ENCODE peak calls at places on chromosomes 2 and 18, in four cellular contexts. T, X, V and S are unnamed samples.
A peak's percentile ranks its signal among the peaks of the same experiment; 100 is the strongest.

GRCh38 chr18:634551-635045 is 22.9 kb upstream of the TYMS start:
- DNase-seq in T (no peak), X (no peak), V (no peak), S (no peak)

GRCh38 chr2:11663427-11663826 is 6.6 kb downstream of the NTSR2 start:
- DNase-seq in T (no peak), X (no peak), V (no peak), S (no peak)

GRCh38 chr18:61148322-61148721 is 184.9 kb upstream of the CDH20 start:
- DNase-seq in T (no peak), X (no peak), V (no peak), S (no peak)

GRCh38 chr18:79532690-79533058 is 136.9 kb downstream of the NFATC1 start:
- DNase-seq in T (no peak), X (no peak), V (no peak), S (no peak)

GRCh38 chr2:217103752-217104540 is 244.1 kb upstream of the TNP1 start:
- DNase-seq in T (no peak), X (no peak), V (no peak), S (no peak)

GRCh38 chr2:42001696-42002331 is 46.0 kb upstream of the PKDCC start:
- DNase-seq in T (no peak), X (no peak), V (no peak), S (no peak)

GRCh38 chr2:71679481-71679880 is 226.1 kb downstream of the DYSF start:
- DNase-seq in T (no peak), X (no peak), V (no peak), S (peak; percentile 45)

GRCh38 chr2:86068098-86069047 is 37.3 kb downstream of the POLR1A start:
- DNase-seq in T (peak; percentile 24), X (no peak), V (no peak), S (no peak)

GRCh38 chr2:170324640-170325046 is 146.7 kb downstream of the MYO3B start:
- DNase-seq in T (peak; percentile 12), X (no peak), V (peak; percentile 26), S (no peak)

GRCh38 chr18:40851014-40851429 is 1104.0 kb upstream of the PIK3C3 start:
- DNase-seq in T (no peak), X (no peak), V (peak; percentile 50), S (no peak)

GRCh38 chr2:131055169-131056065 is 37.8 kb downstream of the FAM168B start:
- DNase-seq in T (no peak), X (no peak), V (no peak), S (no peak)

GRCh38 chr2:182522428-182522896 is 95.6 kb upstream of the PDE1A start:
- DNase-seq in T (no peak), X (no peak), V (no peak), S (no peak)

GRCh38 chr2:195613922-195614321 is 43.1 kb upstream of the SLC39A10 start:
- DNase-seq in T (no peak), X (no peak), V (no peak), S (no peak)

GRCh38 chr2:48080534-48081316 is 174.4 kb upstream of the FBXO11 start:
- DNase-seq in T (no peak), X (no peak), V (no peak), S (no peak)

GRCh38 chr2:44207102-44207501 is 38.4 kb downstream of the PPM1B start:
- DNase-seq in T (no peak), X (no peak), V (no peak), S (no peak)

GRCh38 chr2:16663121-16663905 is 2.3 kb downstream of the CYRIA start:
- DNase-seq in T (no peak), X (no peak), V (no peak), S (no peak)

GRCh38 chr18:79092869-79093268 is 23.7 kb downstream of the ATP9B start:
- DNase-seq in T (no peak), X (no peak), V (no peak), S (no peak)

GRCh38 chr2:18792226-18792629 is 202.9 kb upstream of the NT5C1B start:
- DNase-seq in T (no peak), X (no peak), V (no peak), S (peak; percentile 64)

GRCh38 chr18:12765127-12765526 is 62.3 kb downstream of the PSMG2 start:
- DNase-seq in T (peak; percentile 41), X (no peak), V (no peak), S (no peak)

GRCh38 chr18:75280427-75281280 is 70.1 kb downstream of the TSHZ1 start:
- DNase-seq in T (peak; percentile 19), X (no peak), V (no peak), S (no peak)

GRCh38 chr2:141589314-141589713 is 541.5 kb downstream of the LRP1B start:
- DNase-seq in T (no peak), X (no peak), V (no peak), S (no peak)

GRCh38 chr2:1865716-1866234 is 121.5 kb upstream of the PXDN start:
- DNase-seq in T (no peak), X (no peak), V (no peak), S (no peak)

GRCh38 chr2:105376010-105376409 is 22.8 kb downstream of the FHL2 start:
- DNase-seq in T (no peak), X (no peak), V (peak; percentile 64), S (no peak)

GRCh38 chr2:105371810-105372209 is 27.0 kb downstream of the FHL2 start:
- DNase-seq in T (no peak), X (no peak), V (no peak), S (no peak)

GRCh38 chr2:105375001-105375561 is 23.8 kb downstream of the FHL2 start:
- DNase-seq in T (no peak), X (no peak), V (no peak), S (no peak)

GRCh38 chr2:105373344-105373781 is 25.5 kb downstream of the FHL2 start:
- DNase-seq in T (peak; percentile 48), X (no peak), V (peak; percentile 70), S (peak; percentile 90)

GRCh38 chr2:105373895-105374401 is 24.9 kb downstream of the FHL2 start:
- DNase-seq in T (no peak), X (peak; percentile 66), V (no peak), S (no peak)
- TF ChIP-seq POLR2AphosphoS5 in T (no peak), X (peak; percentile 59), V (no peak), S (no peak)

DNA sequence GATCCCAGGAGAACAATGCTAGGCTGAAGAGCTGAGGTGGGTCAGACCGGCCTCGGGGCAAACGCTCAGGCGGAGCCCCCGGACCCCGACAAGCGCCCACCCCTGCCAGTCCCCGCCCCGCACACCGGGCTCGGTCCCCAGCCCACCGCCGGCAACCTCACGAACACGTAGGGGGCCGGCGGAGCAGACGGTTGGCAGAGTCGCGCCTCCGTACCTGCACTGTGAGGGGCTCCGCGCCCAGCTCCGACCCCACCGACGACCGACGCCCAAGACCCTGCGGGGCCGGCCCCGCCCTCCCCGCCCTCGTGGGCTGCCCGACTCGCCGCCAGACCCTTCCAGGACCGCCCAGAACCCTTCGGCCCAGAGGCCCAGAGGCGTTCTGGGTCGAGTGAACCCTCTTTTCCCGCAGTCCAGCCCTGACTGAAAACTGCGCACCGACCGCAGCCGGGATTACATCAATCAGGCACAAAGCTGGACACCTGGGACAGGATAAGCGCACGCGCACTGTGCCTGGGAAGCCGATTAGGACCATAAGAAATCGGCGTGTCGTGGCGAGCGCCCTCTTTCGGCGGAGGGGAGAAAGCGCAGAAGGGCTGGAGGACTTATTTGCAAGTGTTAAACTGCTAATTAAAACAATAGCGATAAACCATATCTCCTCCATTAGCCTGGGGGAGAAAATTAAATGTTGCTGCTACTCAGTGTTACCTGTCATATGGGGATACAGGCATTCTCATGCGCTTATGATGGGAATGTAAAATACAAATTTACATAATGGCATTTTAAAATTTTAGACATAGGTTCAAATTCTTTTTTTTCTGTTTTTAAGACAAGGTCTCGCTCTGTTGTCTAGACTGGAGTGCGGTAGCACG is 11.7 kb upstream of the DCTN1 start:
- DNase-seq in T (peak; percentile 96), X (peak; percentile 76), V (peak; percentile 94), S (peak; percentile 96)
- TF ChIP-seq POLR2A in T (peak; percentile 41), X (peak; percentile 83), V (no peak), S (peak; percentile 14)

GRCh38 chr2:125310671-125311364 is 1285.7 kb downstream of the CNTNAP5 start:
- DNase-seq in T (no peak), X (no peak), V (no peak), S (no peak)

GRCh38 chr2:125313806-125314205 is 1288.7 kb downstream of the CNTNAP5 start:
- DNase-seq in T (no peak), X (no peak), V (no peak), S (no peak)

DNA sequence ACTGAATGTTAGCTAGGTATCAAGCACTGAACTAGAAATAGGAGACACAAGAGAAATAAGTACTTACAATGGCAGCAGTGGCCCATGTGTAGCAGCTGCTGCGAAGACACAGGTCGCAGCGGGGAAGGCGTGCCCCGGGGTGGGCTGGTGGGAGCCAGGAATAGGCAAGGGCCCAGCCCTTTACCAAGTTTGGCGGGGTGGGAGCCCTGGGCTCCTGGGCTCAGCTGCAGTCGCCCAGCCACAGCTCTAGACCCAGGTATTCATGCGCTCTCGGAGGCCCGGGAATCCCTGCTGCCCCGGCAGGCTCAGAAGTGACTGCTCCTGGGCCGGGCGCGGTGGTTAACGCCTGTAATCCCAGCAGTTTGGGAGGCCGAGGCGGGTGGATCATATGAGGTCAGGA is 1287.3 kb downstream of the CNTNAP5 start:
- DNase-seq in T (no peak), X (no peak), V (no peak), S (peak; percentile 51)
- H3K9me3 ChIP-seq in T (no peaks in the 10 kb centered on the region), X (no peaks in the 10 kb centered on the region), V (peaks cover 4% of the 10 kb centered on the region), S (no peaks in the 10 kb centered on the region)

GRCh38 chr2:95526360-95527341 is 42.1 kb upstream of the TRIM43B start:
- DNase-seq in T (peak; percentile 74), X (peak; percentile 20), V (peak; percentile 74), S (peak; percentile 78)
- TF ChIP-seq POLR2AphosphoS5 in T (peak; percentile 23), X (peak; percentile 60), V (peak; percentile 7), S (no peak)

DNA sequence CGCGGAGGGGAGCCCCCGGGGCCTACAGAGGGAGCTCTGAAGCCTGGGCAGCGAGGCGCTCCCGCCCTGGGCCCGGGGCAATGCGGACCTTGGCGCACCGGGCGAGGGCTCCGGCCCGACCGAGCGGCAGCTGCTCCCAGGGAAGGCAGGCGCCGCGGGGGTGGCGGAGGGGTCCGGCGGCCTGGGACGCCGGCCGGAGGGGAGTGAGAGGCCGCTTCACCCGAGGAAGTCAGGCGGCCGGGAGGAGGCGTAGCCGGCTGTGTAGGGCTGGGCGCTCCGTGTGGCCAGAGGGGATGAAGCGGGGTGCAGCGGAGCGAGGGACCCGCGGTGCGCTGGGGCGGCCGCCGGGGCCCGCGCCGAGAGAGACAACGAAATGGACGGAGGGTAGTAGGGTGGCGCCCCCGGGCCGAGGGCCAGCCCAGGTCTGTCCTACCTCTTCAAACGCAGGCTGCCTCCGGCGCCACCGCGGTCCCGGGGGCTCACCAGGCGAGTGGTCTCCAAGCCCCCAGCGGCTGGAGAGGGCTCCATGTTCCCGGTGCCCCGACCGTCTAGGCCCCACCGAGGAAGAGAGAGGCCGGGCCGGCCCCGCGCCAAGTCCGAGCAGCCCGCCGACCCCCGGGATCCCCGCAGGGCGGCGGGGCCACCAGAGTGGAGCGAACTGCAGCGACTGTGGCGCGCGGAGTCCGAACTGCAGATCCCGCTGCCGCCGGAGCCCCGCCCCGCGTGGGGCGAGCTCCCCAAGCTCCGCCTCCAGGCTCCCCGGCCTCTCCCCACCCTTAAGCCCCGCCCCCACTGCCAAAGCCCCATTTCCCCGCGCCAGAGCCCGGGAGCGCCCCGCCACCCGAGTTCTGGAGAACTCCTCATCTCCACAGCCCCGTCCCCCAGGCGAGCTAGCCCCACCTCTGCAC is at the start of gene SLC30A3:
- DNase-seq in T (peak; percentile 71), X (no peak), V (peak; percentile 72), S (peak; percentile 71)
- TF ChIP-seq POLR2A in T (no peak), X (no peak), V (no peak), S (no peak)

GRCh38 chr2:157759855-157760254 is 116.3 kb downstream of the ACVR1 start:
- DNase-seq in T (no peak), X (no peak), V (no peak), S (no peak)
- H3K9me3 ChIP-seq in T (peaks cover 14% of the 10 kb centered on the region), X (no peaks in the 10 kb centered on the region), V (peaks cover 28% of the 10 kb centered on the region), S (no peaks in the 10 kb centered on the region)